ENCODE peak calls at places on chromosomes 7 and 10, in four cellular contexts. B is IMR-90, L is GM12878, M is K562. X is an unnamed sample. For H4K20me1, the result is how much of the 10 kb centered on the place peaks cover.

GRCh38 chr7:66505009-66505408 is 123.7 kb upstream of the KCTD7 start:
- DNase-seq in B (no peak), L (no peak), M (peak), X (no peak)

GRCh38 chr7:138935438-138936079 is 45.6 kb downstream of the KIAA1549 start:
- DNase-seq in B (peak), L (no peak), M (no peak), X (no peak)

GRCh38 chr10:89278034-89278535 is 23.8 kb upstream of the IFIT2 start:
- DNase-seq in B (peak), L (no peak), M (no peak), X (peak)

GRCh38 chr7:151875862-151876111 is 1.1 kb downstream of the PRKAG2 start:
- DNase-seq in B (no peak), L (no peak), M (no peak), X (no peak)

GRCh38 chr7:87886875-87887274 is 10.6 kb downstream of the DBF4 start:
- DNase-seq in B (peak), L (no peak), M (no peak), X (peak)

GRCh38 chr7:1290262-1291039 is 57.8 kb downstream of the UNCX start:
- DNase-seq in B (no peak), L (no peak), M (no peak), X (no peak)

GRCh38 chr7:155378580-155378934 is 79.4 kb upstream of the EN2 start:
- DNase-seq in B (no peak), L (no peak), M (no peak), X (no peak)

GRCh38 chr7:24328050-24328449 is 44.1 kb downstream of the NPY start:
- DNase-seq in B (no peak), L (no peak), M (no peak), X (no peak)

GRCh38 chr7:101813414-101814019 is 3.9 kb upstream of the CUX1 start:
- DNase-seq in B (no peak), L (no peak), M (no peak), X (no peak)

GRCh38 chr7:18020138-18020715 is 7.4 kb downstream of the PRPS1L1 start:
- DNase-seq in B (no peak), L (no peak), M (no peak), X (peak)

GRCh38 chr7:31705377-31705776 is 18.4 kb downstream of the PPP1R17 start:
- DNase-seq in B (no peak), L (peak), M (no peak), X (no peak)

GRCh38 chr7:110877086-110877485 is 213.8 kb upstream of the LRRN3 start:
- DNase-seq in B (peak), L (no peak), M (no peak), X (no peak)

GRCh38 chr10:122249991-122250750 is 20.9 kb upstream of the BTBD16 start:
- DNase-seq in B (no peak), L (no peak), M (no peak), X (no peak)

GRCh38 chr10:49609283-49610014 is 661 bp upstream of the SLC18A3 start:
- DNase-seq in B (no peak), L (no peak), M (no peak), X (no peak)

GRCh38 chr7:4076701-4077294 is 605.3 kb upstream of the FOXK1 start:
- DNase-seq in B (no peak), L (no peak), M (no peak), X (no peak)

GRCh38 chr7:23346316-23346715 is 47.2 kb downstream of the MALSU1 start:
- DNase-seq in B (no peak), L (no peak), M (no peak), X (no peak)

GRCh38 chr10:19659920-19660655 is 156.1 kb upstream of the PLXDC2 start:
- DNase-seq in B (peak), L (no peak), M (no peak), X (no peak)

GRCh38 chr10:87724789-87725188 is 65.1 kb downstream of the PAPSS2 start:
- DNase-seq in B (no peak), L (no peak), M (no peak), X (no peak)

GRCh38 chr7:101933685-101934084 is 116.3 kb downstream of the CUX1 start:
- DNase-seq in B (no peak), L (peak), M (no peak), X (no peak)

GRCh38 chr10:90313548-90314325 is 544.1 kb downstream of the HTR7 start:
- DNase-seq in B (peak), L (no peak), M (no peak), X (no peak)

GRCh38 chr7:491958-492713 is 27.5 kb downstream of the PDGFA start:
- DNase-seq in B (no peak), L (no peak), M (no peak), X (no peak)

GRCh38 chr10:45520476-45520875 is 146.5 kb downstream of the ALOX5 start:
- DNase-seq in B (no peak), L (no peak), M (no peak), X (no peak)

GRCh38 chr10:45526309-45526708 is 146.3 kb downstream of the ZFAND4 start:
- DNase-seq in B (no peak), L (no peak), M (no peak), X (no peak)
- H4K20me1 ChIP-seq in B (under half), L (under half), M (under half), X (under half)

GRCh38 chr10:46272863-46273415 is 13.9 kb upstream of the ANTXRL start:
- DNase-seq in B (no peak), L (no peak), M (no peak), X (no peak)

GRCh38 chr10:46277840-46278239 is 9.0 kb upstream of the ANTXRL start:
- DNase-seq in B (no peak), L (no peak), M (no peak), X (no peak)

GRCh38 chr10:46268076-46268881 is 18.5 kb upstream of the ANTXRL start:
- DNase-seq in B (no peak), L (peak), M (no peak), X (no peak)

GRCh38 chr10:46270086-46270811 is 16.5 kb upstream of the ANTXRL start:
- DNase-seq in B (no peak), L (no peak), M (no peak), X (no peak)

DNA sequence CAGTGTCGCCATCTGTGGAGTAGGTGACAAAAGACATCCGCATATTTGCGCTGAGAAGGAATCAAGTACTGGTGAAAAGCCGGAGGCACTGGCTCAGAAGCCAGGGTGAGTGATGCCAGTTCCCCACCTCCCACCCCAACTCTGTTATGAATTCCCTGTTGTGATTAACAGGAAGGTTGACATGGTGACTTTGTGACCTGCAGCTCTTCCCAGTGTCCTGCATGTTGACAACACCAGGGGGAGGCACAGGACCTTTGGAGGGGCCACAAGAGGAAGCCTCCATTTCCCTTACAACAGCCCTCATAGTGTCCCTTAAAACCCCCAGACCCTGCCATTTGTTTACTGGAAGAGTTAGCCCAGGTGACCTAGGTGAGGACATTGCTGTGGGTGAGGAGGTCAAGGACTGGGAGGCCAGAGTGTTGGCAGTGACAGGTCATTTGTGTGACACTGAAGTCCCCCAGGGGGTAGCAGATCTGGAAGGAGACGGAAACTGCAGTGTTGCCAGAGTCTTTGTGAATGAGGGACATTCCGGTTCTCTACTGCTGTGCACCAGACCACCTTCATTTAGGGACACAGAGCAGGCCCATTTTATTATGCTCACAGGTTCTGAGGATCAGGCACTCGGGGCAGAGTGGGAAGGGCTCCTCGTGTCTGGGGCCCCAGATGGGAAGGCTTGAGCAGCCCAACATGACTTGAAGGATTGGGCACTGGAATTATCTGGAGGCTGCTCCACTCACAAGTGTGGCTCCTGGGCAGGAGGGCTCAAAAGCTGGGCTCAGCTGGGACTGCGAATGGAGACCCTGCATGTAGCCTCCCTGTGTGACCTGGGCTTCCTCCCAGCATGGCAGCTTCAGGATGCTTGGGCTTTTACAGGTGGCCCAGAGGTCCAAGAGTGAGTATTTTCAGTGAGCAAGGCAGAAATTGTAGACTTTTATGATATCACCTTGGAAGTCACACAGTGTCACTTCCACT is 13.0 kb upstream of the ANTXRL start:
- DNase-seq in B (no peak), L (no peak), M (no peak), X (peak)
- TF ChIP-seq BHLHE40 in B (no peak), L (no peak), M (no peak), X (no peak)

DNA sequence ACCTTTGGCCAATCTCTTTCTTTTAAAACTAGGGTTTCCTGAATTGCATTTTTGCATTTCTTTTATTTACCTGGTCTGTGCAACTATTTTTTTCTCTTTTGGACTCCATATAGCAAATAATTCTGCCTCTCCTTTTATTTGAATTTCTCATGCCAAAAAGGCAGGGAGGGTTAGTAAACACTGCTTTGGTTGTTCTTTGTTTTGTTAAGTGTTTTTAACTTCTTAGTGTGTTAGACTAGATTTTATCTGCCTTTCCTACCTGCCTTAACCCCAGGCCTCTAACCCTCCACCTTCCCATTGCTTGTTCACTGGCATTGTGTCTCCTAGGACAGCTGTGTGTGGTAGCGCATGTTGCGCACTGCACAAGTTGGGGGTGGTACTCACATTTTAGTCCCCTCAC is 18.1 kb downstream of the ZMIZ1 start:
- DNase-seq in B (no peak), L (no peak), M (no peak), X (no peak)
- H4K20me1 ChIP-seq in B (half or more), L (under half), M (half or more), X (half or more)

DNA sequence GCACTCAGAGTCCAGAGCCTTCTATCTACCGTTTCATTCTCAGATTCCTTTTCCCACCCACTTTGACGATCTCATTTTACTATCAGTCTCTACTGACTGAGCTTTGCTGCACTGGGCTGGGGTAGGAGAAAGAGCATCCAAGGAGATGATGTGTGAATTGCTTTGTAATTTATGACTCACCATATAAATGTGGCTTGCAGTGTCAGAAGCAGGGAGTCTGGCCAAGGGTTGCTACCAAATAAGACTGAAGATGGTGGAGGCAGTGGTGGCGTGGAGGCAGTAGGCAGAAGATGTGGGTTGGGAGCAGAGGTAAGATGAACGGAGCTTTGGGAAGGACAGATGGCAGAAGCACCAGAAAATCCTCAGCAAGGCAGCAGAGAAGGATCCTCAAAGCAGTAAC is 73.3 kb upstream of the AGK start:
- DNase-seq in B (no peak), L (no peak), M (no peak), X (no peak)
- TF ChIP-seq BHLHE40 in B (no peak), L (no peak), M (no peak), X (no peak)